ENCODE peak calls at places on chromosome 12, in five cellular contexts. One of them, this sample, is unnamed.

GRCh38 chr12:108768591-108769500 is 37.5 kb upstream of the CORO1C start:
- DNase-seq in H1: peak
- DNase-seq in GM12878: peak
- DNase-seq in HCT116: peak
- DNase-seq in K562: peak
- DNase-seq in this sample: no peak

GRCh38 chr12:50166776-50167025 is 468 bp downstream of the CERS5 start:
- DNase-seq in HCT116: no peak
- DNase-seq in GM12878: no peak
- DNase-seq in H1: no peak
- DNase-seq in K562: no peak
- DNase-seq in this sample: no peak

GRCh38 chr12:40224439-40225291 is at the start of gene LRRK2:
- DNase-seq in GM12878: no peak
- DNase-seq in K562: peak
- DNase-seq in H1: no peak
- DNase-seq in HCT116: no peak
- DNase-seq in this sample: peak

GRCh38 chr12:26126340-26127284 is 1.8 kb upstream of the BHLHE41 start:
- DNase-seq in GM12878: no peak
- DNase-seq in K562: peak
- DNase-seq in HCT116: no peak
- DNase-seq in H1: no peak
- DNase-seq in this sample: peak

GRCh38 chr12:31491819-31492598 is 98.9 kb downstream of the DENND5B start:
- DNase-seq in HCT116: peak
- DNase-seq in GM12878: no peak
- DNase-seq in K562: no peak
- DNase-seq in H1: no peak
- DNase-seq in this sample: no peak

GRCh38 chr12:23611320-23611719 is 338.1 kb downstream of the SOX5 start:
- DNase-seq in K562: no peak
- DNase-seq in HCT116: no peak
- DNase-seq in GM12878: no peak
- DNase-seq in H1: no peak
- DNase-seq in this sample: no peak

GRCh38 chr12:95164656-95165055 is 52.6 kb downstream of the FGD6 start:
- DNase-seq in GM12878: no peak
- DNase-seq in H1: no peak
- DNase-seq in K562: no peak
- DNase-seq in HCT116: no peak
- DNase-seq in this sample: no peak

GRCh38 chr12:4857472-4858291 is 52.0 kb upstream of the KCNA1 start:
- DNase-seq in HCT116: peak
- DNase-seq in GM12878: peak
- DNase-seq in H1: peak
- DNase-seq in K562: peak
- DNase-seq in this sample: peak

GRCh38 chr12:119398190-119398589 is 63.7 kb downstream of the CCDC60 start:
- DNase-seq in GM12878: no peak
- DNase-seq in HCT116: no peak
- DNase-seq in K562: no peak
- DNase-seq in H1: no peak
- DNase-seq in this sample: no peak

GRCh38 chr12:119446459-119446858 is 111.9 kb downstream of the CCDC60 start:
- DNase-seq in K562: no peak
- DNase-seq in HCT116: no peak
- DNase-seq in H1: no peak
- DNase-seq in GM12878: no peak
- DNase-seq in this sample: no peak

GRCh38 chr12:31950492-31950891 is 8.7 kb upstream of the RESF1 start:
- DNase-seq in GM12878: no peak
- DNase-seq in K562: no peak
- DNase-seq in HCT116: no peak
- DNase-seq in H1: no peak
- DNase-seq in this sample: no peak

GRCh38 chr12:69417231-69417630 is 53.0 kb upstream of the FRS2 start:
- DNase-seq in H1: no peak
- DNase-seq in GM12878: no peak
- DNase-seq in HCT116: no peak
- DNase-seq in K562: no peak
- DNase-seq in this sample: no peak

GRCh38 chr12:119659289-119659897 is 8.5 kb upstream of the PRKAB1 start:
- DNase-seq in K562: peak
- DNase-seq in H1: no peak
- DNase-seq in GM12878: no peak
- DNase-seq in HCT116: no peak
- DNase-seq in this sample: peak

GRCh38 chr12:121861549-121862254 is 3.0 kb upstream of the HPD start:
- DNase-seq in K562: no peak
- DNase-seq in H1: no peak
- DNase-seq in HCT116: no peak
- DNase-seq in GM12878: no peak
- DNase-seq in this sample: peak

GRCh38 chr12:30878034-30878433 is 48.5 kb upstream of the TSPAN11 start:
- DNase-seq in H1: no peak
- DNase-seq in GM12878: no peak
- DNase-seq in K562: no peak
- DNase-seq in HCT116: no peak
- DNase-seq in this sample: no peak

GRCh38 chr12:131007794-131008460 is 54.2 kb downstream of the ADGRD1 start:
- DNase-seq in GM12878: no peak
- DNase-seq in H1: no peak
- DNase-seq in K562: no peak
- DNase-seq in HCT116: no peak
- DNase-seq in this sample: no peak

GRCh38 chr12:6925543-6926279 is 2.0 kb upstream of the ATN1 start:
- DNase-seq in H1: no peak
- DNase-seq in K562: no peak
- DNase-seq in HCT116: peak
- DNase-seq in GM12878: no peak
- DNase-seq in this sample: peak

GRCh38 chr12:7129647-7130536 is at the start of gene CLSTN3:
- DNase-seq in HCT116: no peak
- DNase-seq in K562: peak
- DNase-seq in GM12878: peak
- DNase-seq in H1: no peak
- DNase-seq in this sample: peak

GRCh38 chr12:51528852-51529545 is 62.0 kb upstream of the SCN8A start:
- DNase-seq in H1: no peak
- DNase-seq in K562: no peak
- DNase-seq in HCT116: no peak
- DNase-seq in GM12878: no peak
- DNase-seq in this sample: peak
- TF ChIP-seq JUND in H1: no peak
- TF ChIP-seq JUND in K562: no peak
- TF ChIP-seq JUND in HCT116: no peak
- TF ChIP-seq JUND in GM12878: no peak
- TF ChIP-seq JUND in this sample: no peak

GRCh38 chr12:124387510-124387855 is 92.6 kb downstream of the RFLNA start:
- DNase-seq in HCT116: no peak
- DNase-seq in H1: no peak
- DNase-seq in K562: no peak
- DNase-seq in GM12878: no peak
- DNase-seq in this sample: no peak
- TF ChIP-seq JUND in HCT116: no peak
- TF ChIP-seq JUND in H1: no peak
- TF ChIP-seq JUND in K562: no peak
- TF ChIP-seq JUND in GM12878: no peak
- TF ChIP-seq JUND in this sample: no peak

GRCh38 chr12:101117842-101118241 is 92.2 kb downstream of the SLC5A8 start:
- DNase-seq in GM12878: no peak
- DNase-seq in H1: no peak
- DNase-seq in HCT116: no peak
- DNase-seq in K562: no peak
- DNase-seq in this sample: no peak
- TF ChIP-seq JUND in GM12878: no peak
- TF ChIP-seq JUND in H1: no peak
- TF ChIP-seq JUND in HCT116: no peak
- TF ChIP-seq JUND in K562: no peak
- TF ChIP-seq JUND in this sample: no peak

DNA sequence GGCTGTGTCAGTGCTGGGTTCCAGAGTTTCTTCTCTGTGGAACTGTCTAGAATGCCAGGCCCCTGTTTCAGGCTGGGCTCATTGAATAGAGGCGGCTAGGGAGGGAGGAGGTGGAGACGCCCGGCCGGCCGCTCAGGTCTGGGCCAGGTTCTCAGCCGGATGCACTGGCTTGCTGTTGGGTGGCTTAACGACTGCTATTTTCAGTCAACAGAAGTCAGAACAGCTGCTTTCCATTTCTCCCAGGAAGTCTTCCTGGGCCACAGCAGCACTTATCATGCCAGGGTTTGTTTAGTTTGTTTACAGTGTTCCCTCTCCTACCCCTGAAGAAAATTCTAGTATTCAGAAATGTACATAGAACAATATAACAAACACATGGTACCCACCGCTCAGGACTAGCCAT is 26.0 kb upstream of the VPS37B start:
- DNase-seq in HCT116: no peak
- DNase-seq in GM12878: no peak
- DNase-seq in K562: no peak
- DNase-seq in H1: no peak
- DNase-seq in this sample: no peak
- TF ChIP-seq JUND in HCT116: no peak
- TF ChIP-seq JUND in GM12878: no peak
- TF ChIP-seq JUND in K562: no peak
- TF ChIP-seq JUND in H1: no peak
- TF ChIP-seq JUND in this sample: no peak

GRCh38 chr12:132411457-132411856 is 78.5 kb upstream of the FBRSL1 start:
- DNase-seq in HCT116: no peak
- DNase-seq in H1: no peak
- DNase-seq in K562: no peak
- DNase-seq in GM12878: no peak
- DNase-seq in this sample: no peak

GRCh38 chr12:132408626-132409494 is 79.5 kb upstream of the GALNT9 start:
- DNase-seq in GM12878: no peak
- DNase-seq in H1: no peak
- DNase-seq in HCT116: no peak
- DNase-seq in K562: no peak
- DNase-seq in this sample: no peak

GRCh38 chr12:132409495-132410295 is 80.3 kb upstream of the FBRSL1 start:
- DNase-seq in H1: no peak
- DNase-seq in K562: no peak
- DNase-seq in GM12878: no peak
- DNase-seq in HCT116: no peak
- DNase-seq in this sample: no peak

GRCh38 chr12:132410296-132410625 is 79.7 kb upstream of the FBRSL1 start:
- DNase-seq in GM12878: no peak
- DNase-seq in H1: no peak
- DNase-seq in K562: no peak
- DNase-seq in HCT116: no peak
- DNase-seq in this sample: no peak

DNA sequence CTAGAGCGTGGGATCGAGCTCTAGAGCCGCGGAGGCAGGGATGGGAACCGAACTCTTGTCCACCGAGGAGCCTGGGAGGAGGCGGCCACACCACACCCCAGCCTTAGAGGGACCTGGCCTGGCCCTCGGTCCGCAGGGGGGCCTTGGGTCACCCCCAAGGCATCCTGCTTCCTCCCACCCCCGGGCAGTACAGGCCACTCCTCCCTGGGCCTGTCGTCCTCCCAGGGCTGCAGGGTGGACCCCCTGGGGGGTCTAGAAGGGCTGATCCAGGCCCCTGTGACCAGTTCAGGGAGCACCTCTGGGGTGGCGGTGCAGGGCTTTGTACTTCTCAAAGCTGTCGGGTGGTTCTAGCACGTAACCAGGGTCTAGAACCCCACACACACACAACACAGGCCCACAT is 79.1 kb upstream of the FBRSL1 start:
- DNase-seq in HCT116: no peak
- DNase-seq in H1: no peak
- DNase-seq in GM12878: no peak
- DNase-seq in K562: no peak
- DNase-seq in this sample: no peak
- TF ChIP-seq JUND in HCT116: no peak
- TF ChIP-seq JUND in H1: no peak
- TF ChIP-seq JUND in GM12878: no peak
- TF ChIP-seq JUND in K562: no peak
- TF ChIP-seq JUND in this sample: no peak

GRCh38 chr12:11823593-11823992 is 174.1 kb downstream of the ETV6 start:
- DNase-seq in H1: no peak
- DNase-seq in K562: no peak
- DNase-seq in GM12878: no peak
- DNase-seq in HCT116: no peak
- DNase-seq in this sample: no peak

GRCh38 chr12:11821386-11821785 is 171.9 kb downstream of the ETV6 start:
- DNase-seq in GM12878: no peak
- DNase-seq in K562: no peak
- DNase-seq in H1: no peak
- DNase-seq in HCT116: no peak
- DNase-seq in this sample: no peak

GRCh38 chr12:11823043-11823442 is 173.6 kb downstream of the ETV6 start:
- DNase-seq in GM12878: no peak
- DNase-seq in HCT116: no peak
- DNase-seq in H1: no peak
- DNase-seq in K562: no peak
- DNase-seq in this sample: no peak

GRCh38 chr12:11820476-11820875 is 171.0 kb downstream of the ETV6 start:
- DNase-seq in K562: no peak
- DNase-seq in H1: no peak
- DNase-seq in GM12878: no peak
- DNase-seq in HCT116: no peak
- DNase-seq in this sample: no peak

GRCh38 chr12:11822071-11822818 is 172.8 kb downstream of the ETV6 start:
- DNase-seq in H1: no peak
- DNase-seq in GM12878: peak
- DNase-seq in K562: no peak
- DNase-seq in HCT116: no peak
- DNase-seq in this sample: no peak
- TF ChIP-seq JUND in H1: no peak
- TF ChIP-seq JUND in GM12878: no peak
- TF ChIP-seq JUND in K562: no peak
- TF ChIP-seq JUND in HCT116: no peak
- TF ChIP-seq JUND in this sample: no peak

GRCh38 chr12:52573743-52574142 is at the start of gene KRT74:
- DNase-seq in GM12878: no peak
- DNase-seq in H1: no peak
- DNase-seq in K562: no peak
- DNase-seq in HCT116: no peak
- DNase-seq in this sample: no peak

GRCh38 chr12:52573306-52573705 is 337 bp downstream of the KRT74 start:
- DNase-seq in HCT116: no peak
- DNase-seq in H1: no peak
- DNase-seq in K562: no peak
- DNase-seq in GM12878: no peak
- DNase-seq in this sample: no peak

GRCh38 chr12:52569726-52570125 is 3.9 kb downstream of the KRT74 start:
- DNase-seq in K562: no peak
- DNase-seq in H1: no peak
- DNase-seq in HCT116: no peak
- DNase-seq in GM12878: no peak
- DNase-seq in this sample: no peak

GRCh38 chr12:52568111-52568510 is 5.5 kb downstream of the KRT74 start:
- DNase-seq in H1: no peak
- DNase-seq in GM12878: no peak
- DNase-seq in HCT116: no peak
- DNase-seq in K562: no peak
- DNase-seq in this sample: no peak

GRCh38 chr12:52570511-52570910 is 3.1 kb downstream of the KRT74 start:
- DNase-seq in GM12878: no peak
- DNase-seq in K562: no peak
- DNase-seq in HCT116: no peak
- DNase-seq in H1: no peak
- DNase-seq in this sample: no peak
- TF ChIP-seq JUND in GM12878: no peak
- TF ChIP-seq JUND in K562: no peak
- TF ChIP-seq JUND in HCT116: no peak
- TF ChIP-seq JUND in H1: no peak
- TF ChIP-seq JUND in this sample: no peak

GRCh38 chr12:2113080-2113479 is 60.3 kb downstream of the CACNA1C start:
- DNase-seq in K562: no peak
- DNase-seq in H1: no peak
- DNase-seq in GM12878: no peak
- DNase-seq in HCT116: no peak
- DNase-seq in this sample: no peak
- TF ChIP-seq JUND in K562: no peak
- TF ChIP-seq JUND in H1: no peak
- TF ChIP-seq JUND in GM12878: no peak
- TF ChIP-seq JUND in HCT116: no peak
- TF ChIP-seq JUND in this sample: no peak

This sample was measured in T47D.